ENCODE peak calls at places on chromosome 20, in eight cellular contexts. Y is astrocyte, P is psoas muscle, M is fibroblast of lung, H is astrocyte of the cerebellum, Z is breast epithelium, A is tibial artery, E is spleen. F is an unnamed sample.

GRCh38 chr20:11231742-11232141 is 557.9 kb upstream of the JAG1 start:
- DNase-seq in Y (no peak), P (no peak), M (no peak), H (no peak), Z (no peak), A (no peak), E (no peak), F (no peak)

GRCh38 chr20:19659468-19659867 is 98.6 kb upstream of the RIN2 start:
- DNase-seq in Y (no peak), P (no peak), M (no peak), H (no peak), Z (no peak), A (no peak), E (no peak), F (no peak)

GRCh38 chr20:52379723-52380336 is 188.3 kb upstream of the ZFP64 start:
- DNase-seq in Y (no peak), P (peak), M (no peak), H (no peak), Z (no peak), A (no peak), E (peak), F (no peak)

GRCh38 chr20:19757973-19758887 is at the start of gene RIN2:
- DNase-seq in Y (peak), P (peak), M (peak), H (peak), Z (peak), A (peak), E (peak), F (no peak)

GRCh38 chr20:4225778-4226177 is 210.4 kb upstream of the RNF24 start:
- DNase-seq in Y (peak), P (no peak), M (peak), H (peak), Z (no peak), A (no peak), E (no peak), F (no peak)

GRCh38 chr20:37954626-37955025 is 51.7 kb downstream of the VSTM2L start:
- DNase-seq in Y (no peak), P (no peak), M (no peak), H (no peak), Z (no peak), A (peak), E (peak), F (no peak)

GRCh38 chr20:3923818-3924217 is 34.6 kb downstream of the PANK2 start:
- DNase-seq in Y (peak), P (no peak), M (peak), H (no peak), Z (no peak), A (no peak), E (no peak), F (no peak)

GRCh38 chr20:19254956-19255355 is 42.5 kb downstream of the SLC24A3 start:
- DNase-seq in Y (no peak), P (no peak), M (no peak), H (no peak), Z (no peak), A (no peak), E (no peak), F (no peak)

GRCh38 chr20:20452254-20452676 is 84.4 kb downstream of the INSM1 start:
- DNase-seq in Y (peak), P (peak), M (peak), H (peak), Z (no peak), A (no peak), E (peak), F (peak)

GRCh38 chr20:3927486-3928291 is 38.5 kb downstream of the PANK2 start:
- DNase-seq in Y (no peak), P (peak), M (no peak), H (no peak), Z (no peak), A (no peak), E (peak), F (no peak)

DNA sequence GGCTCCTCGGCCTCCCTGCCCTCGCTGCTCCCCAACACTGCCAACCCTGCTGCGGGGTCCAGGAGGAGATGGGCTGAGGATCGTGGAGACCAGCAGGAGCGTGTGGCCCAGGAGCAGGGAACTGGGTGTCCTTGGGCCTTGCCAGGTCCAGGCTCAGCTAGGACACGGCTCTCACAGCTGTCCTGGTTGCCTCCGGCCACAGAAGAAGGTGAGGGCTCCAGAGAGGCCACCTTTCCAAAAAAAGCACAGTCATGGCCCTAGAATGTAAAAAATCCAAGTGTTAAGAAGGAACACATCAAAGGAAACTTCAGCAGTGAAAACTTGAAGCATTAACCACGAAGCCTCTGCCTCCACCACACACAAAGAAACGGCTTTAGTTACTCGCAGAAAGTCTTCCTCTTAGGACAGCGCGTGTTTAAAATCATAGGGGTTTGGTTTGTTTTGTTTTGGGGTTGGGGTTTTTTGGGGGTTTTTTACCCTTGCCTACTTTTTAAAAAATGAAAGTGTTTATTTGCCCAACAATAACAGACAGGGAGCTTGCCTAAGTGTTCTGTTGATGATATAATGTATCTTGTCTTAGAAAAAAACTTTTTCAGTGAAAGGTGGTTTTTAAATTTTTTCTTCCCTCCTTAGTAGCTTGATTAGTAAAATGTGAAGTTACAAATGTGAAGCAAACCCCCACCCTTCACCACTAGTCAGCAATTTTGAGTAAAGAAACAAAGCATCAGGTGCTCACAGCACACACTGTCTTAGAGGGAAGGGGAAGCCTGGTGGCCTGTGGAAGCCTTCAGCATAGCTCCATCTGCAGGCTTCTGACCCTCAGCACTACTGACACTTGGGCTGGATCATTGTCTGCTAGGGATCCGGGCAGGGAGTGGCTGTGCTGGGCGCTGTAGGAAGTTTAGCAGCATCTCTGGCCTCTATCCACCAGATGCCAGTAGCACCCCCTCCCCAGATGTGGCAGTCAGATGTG is 60.0 kb downstream of the PTPN1 start:
- DNase-seq in Y (peak), P (no peak), M (peak), H (no peak), Z (no peak), A (no peak), E (no peak), F (no peak)
- TF ChIP-seq CTCF in Y (peak), P (no peak), M (peak), H (peak), Z (no peak), A (no peak), E (peak), F (no peak)

GRCh38 chr20:32943490-32944052 is 60.7 kb downstream of the SUN5 start:
- DNase-seq in Y (no peak), P (no peak), M (no peak), H (no peak), Z (no peak), A (no peak), E (no peak), F (no peak)

GRCh38 chr20:32946629-32947028 is 57.6 kb downstream of the SUN5 start:
- DNase-seq in Y (no peak), P (no peak), M (no peak), H (no peak), Z (no peak), A (no peak), E (no peak), F (no peak)

GRCh38 chr20:32941155-32941885 is 62.9 kb downstream of the SUN5 start:
- DNase-seq in Y (no peak), P (no peak), M (no peak), H (no peak), Z (no peak), A (no peak), E (no peak), F (no peak)

GRCh38 chr20:32945710-32946221 is 58.5 kb downstream of the SUN5 start:
- DNase-seq in Y (no peak), P (no peak), M (peak), H (no peak), Z (no peak), A (no peak), E (no peak), F (no peak)
- TF ChIP-seq CTCF in Y (peak), P (peak), M (peak), H (peak), Z (no peak), A (no peak), E (peak), F (no peak)

GRCh38 chr20:59571591-59572314 is 32.6 kb upstream of the PHACTR3 start:
- DNase-seq in Y (no peak), P (peak), M (peak), H (peak), Z (no peak), A (peak), E (peak), F (peak)
- TF ChIP-seq CTCF in Y (peak), P (peak), M (peak), H (peak), Z (peak), A (peak), E (peak), F (peak)

DNA sequence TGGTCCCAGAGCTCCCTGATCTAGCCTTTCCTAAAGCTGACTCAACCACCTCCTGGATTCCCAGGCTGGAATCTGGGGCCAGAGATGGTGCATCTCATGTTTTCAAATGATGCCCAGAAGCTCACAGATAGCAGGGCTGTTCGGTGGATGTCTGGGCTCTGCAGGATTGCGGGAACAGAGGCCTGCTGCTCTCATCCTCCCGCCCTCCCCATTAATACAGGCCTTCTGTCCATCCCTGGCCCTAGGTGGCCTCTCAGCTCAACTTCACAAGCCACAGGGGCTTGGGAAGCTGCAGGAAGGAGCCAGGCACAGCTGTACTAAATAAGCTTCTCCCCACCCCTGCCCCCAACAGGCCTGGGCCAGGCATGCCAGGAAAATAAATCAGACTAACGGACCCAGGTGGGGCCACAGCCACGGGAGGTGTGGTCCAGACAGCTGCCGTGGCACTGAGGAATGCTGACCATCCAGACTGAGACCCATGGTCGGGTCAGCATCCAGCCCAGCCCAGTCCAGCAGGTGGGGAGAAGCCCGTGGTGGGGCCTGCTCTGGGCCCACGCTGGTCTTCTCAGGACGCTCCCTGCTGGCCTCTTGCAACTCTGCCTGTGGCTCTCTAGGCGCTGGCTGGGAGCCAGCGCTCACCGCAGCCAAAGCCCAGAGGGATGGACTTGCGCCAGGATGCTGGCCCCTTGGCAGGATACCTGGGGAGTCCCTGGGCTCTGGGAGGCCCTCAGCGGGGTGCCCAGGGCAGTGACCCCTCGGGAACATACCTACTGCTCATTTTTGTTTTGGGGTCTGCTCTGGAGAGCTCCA is 8.5 kb upstream of the YTHDF1 start:
- DNase-seq in Y (peak), P (no peak), M (peak), H (peak), Z (no peak), A (no peak), E (no peak), F (no peak)
- TF ChIP-seq CTCF in Y (peak), P (no peak), M (peak), H (peak), Z (no peak), A (no peak), E (no peak), F (no peak)

GRCh38 chr20:62652051-62652893 is 10.0 kb downstream of the SLCO4A1 start:
- DNase-seq in Y (peak), P (peak), M (peak), H (peak), Z (peak), A (peak), E (peak), F (peak)
- TF ChIP-seq CTCF in Y (no peak), P (no peak), M (peak), H (no peak), Z (peak), A (no peak), E (no peak), F (no peak)

GRCh38 chr20:22368235-22368634 is 216.1 kb downstream of the FOXA2 start:
- DNase-seq in Y (no peak), P (no peak), M (no peak), H (no peak), Z (no peak), A (no peak), E (no peak), F (no peak)
- TF ChIP-seq CTCF in Y (no peak), P (no peak), M (no peak), H (no peak), Z (no peak), A (no peak), E (no peak), F (no peak)

GRCh38 chr20:22620342-22620741 is 36.0 kb upstream of the FOXA2 start:
- DNase-seq in Y (no peak), P (no peak), M (no peak), H (no peak), Z (no peak), A (no peak), E (no peak), F (no peak)

GRCh38 chr20:22619272-22619671 is 34.9 kb upstream of the FOXA2 start:
- DNase-seq in Y (no peak), P (no peak), M (no peak), H (no peak), Z (no peak), A (no peak), E (no peak), F (no peak)

GRCh38 chr20:22626501-22626900 is 42.1 kb upstream of the FOXA2 start:
- DNase-seq in Y (no peak), P (no peak), M (no peak), H (no peak), Z (no peak), A (no peak), E (no peak), F (no peak)

GRCh38 chr20:22619806-22620205 is 35.4 kb upstream of the FOXA2 start:
- DNase-seq in Y (no peak), P (no peak), M (no peak), H (no peak), Z (no peak), A (no peak), E (no peak), F (no peak)

DNA sequence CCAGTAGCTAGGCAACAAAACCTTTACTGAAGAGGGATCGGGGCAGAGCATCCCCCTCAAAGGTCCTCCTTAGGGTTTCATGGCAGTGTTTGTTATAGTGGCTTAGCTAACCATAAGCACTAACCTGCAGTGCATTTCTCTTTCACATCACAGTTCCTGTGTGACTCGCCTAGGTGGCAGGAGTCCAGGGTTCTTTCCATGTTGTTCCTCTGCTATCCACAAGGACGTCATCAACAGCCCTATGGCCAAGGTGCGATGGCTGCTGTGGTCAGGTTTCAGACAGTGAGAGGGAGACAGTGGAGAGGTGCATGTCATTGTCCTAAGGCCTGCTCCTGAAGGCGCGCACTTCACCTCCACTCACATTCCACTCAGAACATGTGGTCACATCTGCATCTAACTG is 38.8 kb upstream of the FOXA2 start:
- DNase-seq in Y (no peak), P (no peak), M (no peak), H (no peak), Z (no peak), A (no peak), E (no peak), F (no peak)
- TF ChIP-seq CTCF in Y (no peak), P (no peak), M (no peak), H (no peak), Z (no peak), A (no peak), E (no peak), F (no peak)

GRCh38 chr20:9626357-9626756 is 112.0 kb downstream of the LAMP5 start:
- DNase-seq in Y (no peak), P (no peak), M (no peak), H (no peak), Z (no peak), A (no peak), E (no peak), F (no peak)
- TF ChIP-seq CTCF in Y (no peak), P (no peak), M (no peak), H (no peak), Z (no peak), A (no peak), E (no peak), F (no peak)

F was measured in natural killer cell.